ENCODE peak calls at places on chromosomes 6 and 20, in six cellular contexts. R is choroid plexus epithelial cell, N is BE2C, E is uterus, C is adrenal gland, W is neural progenitor cell. X is an unnamed sample.

GRCh38 chr20:63843778-63844177 is 12.7 kb upstream of the ZBTB46 start:
- DNase-seq in R (no peak), N (no peak), E (no peak), C (no peak), W (no peak), X (no peak)

GRCh38 chr20:64277571-64278318 is 22.2 kb downstream of the PCMTD2 start:
- DNase-seq in R (no peak), N (no peak), E (no peak), C (no peak), W (no peak), X (no peak)

GRCh38 chr6:29809249-29809648 is 18.4 kb upstream of the HLA-G start:
- DNase-seq in R (no peak), N (no peak), E (no peak), C (no peak), W (no peak), X (no peak)

GRCh38 chr6:10373642-10374359 is 41.1 kb downstream of the TFAP2A start:
- DNase-seq in R (no peak), N (no peak), E (no peak), C (no peak), W (no peak), X (no peak)

GRCh38 chr6:143691155-143691554 is 13.4 kb downstream of the PHACTR2 start:
- DNase-seq in R (no peak), N (no peak), E (no peak), C (no peak), W (no peak), X (no peak)

GRCh38 chr6:79622353-79622752 is 8.8 kb upstream of the SH3BGRL2 start:
- DNase-seq in R (no peak), N (no peak), E (no peak), C (no peak), W (no peak), X (no peak)

GRCh38 chr6:169971171-169971861 is 219.9 kb downstream of the ERMARD start:
- DNase-seq in R (no peak), N (no peak), E (peak), C (peak), W (no peak), X (no peak)

GRCh38 chr6:15324427-15324985 is 78.6 kb downstream of the JARID2 start:
- DNase-seq in R (no peak), N (no peak), E (no peak), C (no peak), W (no peak), X (no peak)

DNA sequence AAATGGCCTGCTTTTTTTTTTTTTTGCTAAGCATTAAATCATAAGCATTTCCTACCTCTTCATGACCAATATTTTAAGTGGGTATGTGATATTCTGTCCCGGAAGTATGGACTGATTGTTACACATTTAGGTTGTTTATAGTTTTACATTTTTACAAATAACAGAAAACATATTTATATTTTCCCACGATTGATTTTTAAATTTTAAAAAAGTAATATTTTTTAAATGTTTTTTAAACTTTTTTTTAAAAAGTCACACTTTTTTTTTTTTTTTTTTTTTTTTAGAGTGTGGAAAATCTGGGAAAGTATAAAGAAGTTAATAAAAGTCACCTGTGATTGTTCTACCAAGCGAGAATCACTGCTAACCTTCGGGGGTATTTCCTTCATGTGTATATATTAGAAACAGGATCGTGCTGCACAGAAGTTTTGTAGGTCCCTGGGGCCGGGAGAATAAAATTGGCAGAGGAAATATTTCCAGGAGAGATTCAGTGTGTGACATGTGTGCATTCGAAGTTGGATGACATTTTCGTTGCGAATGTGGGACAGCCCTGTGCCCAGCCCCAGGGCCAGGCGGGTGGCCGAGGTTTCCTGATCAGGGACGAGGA is 173.1 kb downstream of the CDC5L start:
- DNase-seq in R (no peak), N (no peak), E (no peak), C (no peak), W (no peak), X (no peak)
- TF ChIP-seq CTCF in R (no peak), N (no peak), E (no peak), C (no peak), W (no peak), X (no peak)

DNA sequence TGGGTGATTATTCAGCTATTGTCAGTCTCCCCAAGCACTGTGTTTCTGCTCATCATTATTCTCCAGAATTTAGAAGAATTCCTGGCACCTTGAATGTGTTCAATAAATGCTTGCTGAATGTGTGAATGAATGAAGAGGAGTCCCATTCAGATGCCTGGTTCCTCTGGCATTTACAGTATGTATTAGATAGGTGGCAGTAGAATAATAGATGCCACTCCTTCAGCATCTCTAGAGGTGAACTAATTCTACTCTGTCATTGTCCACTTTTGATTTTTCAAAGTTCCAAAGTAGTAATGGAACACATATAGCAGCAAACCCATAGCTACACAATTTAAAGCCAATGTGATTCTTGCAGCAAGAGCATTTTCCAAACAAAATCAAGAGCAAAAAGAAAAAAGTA is 118.9 kb upstream of the CEP162 start:
- DNase-seq in R (peak), N (no peak), E (no peak), C (no peak), W (no peak), X (no peak)
- TF ChIP-seq CTCF in R (peak), N (peak), E (no peak), C (no peak), W (peak), X (no peak)

GRCh38 chr20:10291564-10292240 is 73.1 kb downstream of the SNAP25 start:
- DNase-seq in R (no peak), N (peak), E (no peak), C (no peak), W (no peak), X (no peak)
- TF ChIP-seq CTCF in R (no peak), N (no peak), E (no peak), C (no peak), W (no peak), X (no peak)

GRCh38 chr20:61639200-61639599 is 387.1 kb downstream of the CDH4 start:
- DNase-seq in R (peak), N (no peak), E (no peak), C (no peak), W (no peak), X (no peak)
- TF ChIP-seq CTCF in R (no peak), N (no peak), E (no peak), C (no peak), W (no peak), X (no peak)

GRCh38 chr20:11092151-11092550 is 418.4 kb upstream of the JAG1 start:
- DNase-seq in R (no peak), N (no peak), E (no peak), C (no peak), W (no peak), X (no peak)
- TF ChIP-seq CTCF in R (no peak), N (no peak), E (no peak), C (no peak), W (no peak), X (no peak)

DNA sequence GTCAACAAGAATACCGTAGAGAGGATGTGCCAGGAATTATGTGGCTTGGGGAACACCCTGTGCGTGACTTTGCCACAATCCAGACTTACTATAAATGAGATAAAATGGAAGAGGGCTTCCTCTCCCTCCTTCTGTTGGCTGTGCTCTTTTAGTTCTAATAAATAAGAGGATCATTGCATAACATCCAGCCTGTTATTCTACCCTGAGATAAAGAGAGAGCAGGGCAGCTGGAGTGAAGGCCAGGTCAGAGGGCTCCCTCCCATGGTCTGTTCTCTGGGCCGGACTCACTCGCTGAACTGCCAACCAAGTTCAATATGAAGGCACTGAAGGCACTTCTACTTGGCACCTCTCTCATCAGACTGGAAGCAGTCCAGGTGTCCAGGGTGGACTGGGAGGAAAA is 91.7 kb downstream of the MTFR2 start:
- DNase-seq in R (peak), N (no peak), E (peak), C (peak), W (no peak), X (no peak)
- TF ChIP-seq CTCF in R (no peak), N (no peak), E (peak), C (no peak), W (no peak), X (no peak)

DNA sequence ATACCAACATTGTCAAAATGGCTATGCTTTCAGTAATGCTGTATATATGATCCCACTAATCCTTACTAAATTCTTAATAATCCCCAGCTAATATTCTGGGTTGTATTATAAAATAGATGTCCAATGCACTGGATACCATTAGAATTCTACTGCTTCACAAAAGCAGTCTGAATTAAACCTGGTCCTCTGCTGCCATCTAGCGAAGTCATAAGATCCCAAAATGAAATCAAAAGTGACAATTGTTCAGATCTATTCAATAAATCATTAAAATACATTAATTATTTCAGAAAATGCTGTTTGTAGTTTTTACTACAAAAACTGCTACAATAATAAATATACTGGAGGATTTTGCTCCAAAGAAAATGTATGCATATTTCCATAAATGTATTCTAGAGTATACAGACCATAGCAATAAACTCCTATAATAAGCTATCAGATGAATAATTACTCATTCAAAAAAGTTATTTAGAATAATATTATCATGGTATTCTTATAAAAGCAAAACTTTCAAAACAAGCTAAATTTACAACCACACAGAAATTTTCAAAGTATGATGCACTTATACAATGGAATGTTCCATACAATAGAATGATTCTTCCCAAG is 92.6 kb downstream of the RNGTT start:
- DNase-seq in R (peak), N (peak), E (peak), C (peak), W (peak), X (peak)
- TF ChIP-seq CTCF in R (peak), N (peak), E (peak), C (peak), W (peak), X (peak)